ENCODE peak calls at places on chromosomes 6 and 20, in seven cellular contexts. R, B, J, O, T, I and Z are unnamed samples.

GRCh38 chr20:14093652-14094051 is 98.3 kb downstream of the MACROD2 start:
- DNase-seq in R (no peak), B (no peak), J (no peak), O (no peak), T (no peak), I (no peak), Z (peak)

GRCh38 chr6:5471044-5471443 is 209.7 kb downstream of the FARS2 start:
- DNase-seq in R (peak), B (peak), J (peak), O (peak), T (peak), I (peak), Z (peak)

GRCh38 chr6:169967687-169968086 is 216.3 kb downstream of the ERMARD start:
- DNase-seq in R (no peak), B (peak), J (no peak), O (no peak), T (no peak), I (no peak), Z (no peak)

GRCh38 chr6:161033667-161034066 is 42.1 kb downstream of the MAP3K4 start:
- DNase-seq in R (no peak), B (no peak), J (no peak), O (no peak), T (no peak), I (no peak), Z (peak)

GRCh38 chr20:35368616-35369423 is 43.0 kb downstream of the UQCC1 start:
- DNase-seq in R (no peak), B (no peak), J (no peak), O (no peak), T (no peak), I (no peak), Z (no peak)

GRCh38 chr6:169959129-169960002 is 207.9 kb downstream of the ERMARD start:
- DNase-seq in R (no peak), B (peak), J (no peak), O (no peak), T (no peak), I (no peak), Z (no peak)

GRCh38 chr20:46721476-46721875 is 12.0 kb downstream of the SLC2A10 start:
- DNase-seq in R (no peak), B (no peak), J (no peak), O (no peak), T (no peak), I (no peak), Z (no peak)

GRCh38 chr20:31860431-31861345 is 9.6 kb downstream of the DUSP15 start:
- DNase-seq in R (no peak), B (no peak), J (no peak), O (no peak), T (no peak), I (no peak), Z (peak)

GRCh38 chr20:57499676-57500075 is 25.3 kb downstream of the CTCFL start:
- DNase-seq in R (no peak), B (no peak), J (no peak), O (no peak), T (no peak), I (no peak), Z (no peak)

GRCh38 chr6:9428416-9429172 is 986.3 kb downstream of the TFAP2A start:
- DNase-seq in R (no peak), B (no peak), J (no peak), O (no peak), T (no peak), I (no peak), Z (no peak)

GRCh38 chr20:63048516-63049190 is 41.9 kb upstream of the BHLHE23 start:
- DNase-seq in R (no peak), B (no peak), J (no peak), O (no peak), T (no peak), I (no peak), Z (no peak)
- TF ChIP-seq JUND in R (no peak), B (no peak), J (no peak), O (no peak), T (no peak), I (no peak), Z (no peak)

GRCh38 chr6:81130969-81131368 is 621.5 kb downstream of the TENT5A start:
- DNase-seq in R (no peak), B (no peak), J (no peak), O (no peak), T (no peak), I (no peak), Z (no peak)
- TF ChIP-seq JUND in R (no peak), B (no peak), J (no peak), O (no peak), T (no peak), I (no peak), Z (no peak)

DNA sequence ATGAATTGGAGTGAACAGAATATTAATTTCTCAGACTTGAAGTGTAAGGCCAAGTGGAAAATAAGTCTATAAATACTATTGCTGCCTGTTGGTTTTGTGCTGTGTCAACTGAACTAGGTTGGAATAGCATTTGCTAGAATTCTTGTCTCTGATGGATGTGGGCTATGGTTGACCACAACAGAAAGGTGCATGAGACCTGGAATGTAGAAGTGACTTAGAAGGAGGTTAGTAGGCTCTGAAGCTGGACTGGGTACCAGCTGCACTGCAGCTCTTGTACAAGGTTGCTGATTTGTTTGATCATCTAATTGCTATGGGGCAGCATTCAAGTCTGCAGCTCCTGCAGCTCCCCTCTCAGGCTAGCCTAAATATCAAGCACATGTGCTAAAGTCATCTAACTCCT is 479.0 kb upstream of the NRSN1 start:
- DNase-seq in R (no peak), B (no peak), J (no peak), O (no peak), T (no peak), I (no peak), Z (no peak)
- TF ChIP-seq JUND in R (no peak), B (no peak), J (no peak), O (no peak), T (no peak), I (no peak), Z (no peak)

GRCh38 chr20:38890497-38890818 is 35.8 kb upstream of the FAM83D start:
- DNase-seq in R (no peak), B (no peak), J (no peak), O (no peak), T (no peak), I (no peak), Z (no peak)

GRCh38 chr20:38888059-38888831 is 38.0 kb upstream of the FAM83D start:
- DNase-seq in R (no peak), B (no peak), J (no peak), O (no peak), T (peak), I (no peak), Z (no peak)

GRCh38 chr20:38892091-38892981 is 33.9 kb upstream of the FAM83D start:
- DNase-seq in R (no peak), B (no peak), J (peak), O (no peak), T (no peak), I (no peak), Z (no peak)

GRCh38 chr20:38889050-38889449 is 37.2 kb upstream of the FAM83D start:
- DNase-seq in R (no peak), B (no peak), J (no peak), O (no peak), T (no peak), I (no peak), Z (no peak)

GRCh38 chr20:38889792-38890496 is 36.3 kb upstream of the FAM83D start:
- DNase-seq in R (no peak), B (peak), J (no peak), O (no peak), T (no peak), I (peak), Z (no peak)
- TF ChIP-seq JUND in R (no peak), B (no peak), J (no peak), O (no peak), T (no peak), I (no peak), Z (no peak)

DNA sequence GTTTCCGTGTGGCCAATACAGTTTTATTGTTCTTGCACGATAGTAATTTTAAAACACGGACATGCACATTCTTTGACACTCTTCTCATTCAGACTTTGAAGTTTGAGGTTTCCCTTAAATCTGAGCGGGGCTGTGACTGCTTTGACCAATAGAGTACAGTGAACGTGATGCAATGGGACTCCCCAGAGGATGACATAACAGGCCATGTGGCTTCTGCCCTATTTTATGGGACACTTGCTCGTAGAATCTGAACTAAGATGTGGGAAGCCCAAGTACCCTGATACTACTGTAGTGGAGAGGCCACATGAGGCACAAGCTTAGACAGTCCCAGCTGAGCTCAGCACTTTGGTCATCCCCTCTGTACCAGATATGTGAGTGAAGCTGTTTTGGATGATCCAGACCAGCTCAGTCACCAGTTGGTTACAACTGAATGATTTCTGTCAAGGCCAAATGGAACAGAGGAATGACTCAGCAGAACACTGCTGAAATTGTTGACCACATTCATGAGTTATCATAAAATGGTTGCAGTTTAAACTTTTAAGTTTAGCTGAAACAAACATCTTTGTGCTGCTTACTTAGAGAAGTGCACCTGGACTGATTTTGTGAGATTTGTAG is 279.4 kb downstream of the RFPL4B start:
- DNase-seq in R (no peak), B (no peak), J (no peak), O (no peak), T (peak), I (peak), Z (no peak)
- TF ChIP-seq JUND in R (no peak), B (no peak), J (no peak), O (no peak), T (no peak), I (no peak), Z (no peak)

GRCh38 chr6:113184736-113185135 is 672.4 kb upstream of the MARCKS start:
- DNase-seq in R (no peak), B (no peak), J (no peak), O (no peak), T (no peak), I (no peak), Z (no peak)

GRCh38 chr6:113185299-113185698 is 671.8 kb upstream of the MARCKS start:
- DNase-seq in R (no peak), B (no peak), J (no peak), O (no peak), T (no peak), I (no peak), Z (no peak)

GRCh38 chr6:113182370-113183141 is 674.6 kb upstream of the MARCKS start:
- DNase-seq in R (no peak), B (no peak), J (no peak), O (no peak), T (peak), I (no peak), Z (no peak)

GRCh38 chr6:113181164-113181563 is 676.0 kb upstream of the MARCKS start:
- DNase-seq in R (no peak), B (no peak), J (no peak), O (no peak), T (no peak), I (no peak), Z (no peak)

GRCh38 chr6:113184291-113184690 is 672.9 kb upstream of the MARCKS start:
- DNase-seq in R (no peak), B (no peak), J (no peak), O (no peak), T (no peak), I (no peak), Z (no peak)
- TF ChIP-seq JUND in R (no peak), B (peak), J (no peak), O (no peak), T (no peak), I (no peak), Z (no peak)